ENCODE peak calls at places on chromosome 2, in four cellular contexts. M, Q, D and Y are unnamed samples.

GRCh38 chr2:71502941-71503738 is 49.8 kb downstream of the DYSF start:
- DNase-seq in M (no peak), Q (no peak), D (no peak), Y (no peak)

GRCh38 chr2:170145675-170146432 is 32.1 kb upstream of the MYO3B start:
- DNase-seq in M (no peak), Q (peak; percentile 46), D (no peak), Y (no peak)

GRCh38 chr2:239676716-239677454 is 276.1 kb upstream of the HDAC4 start:
- DNase-seq in M (no peak), Q (no peak), D (no peak), Y (no peak)

GRCh38 chr2:58720770-58721697 is 479.9 kb upstream of the FANCL start:
- DNase-seq in M (no peak), Q (no peak), D (no peak), Y (no peak)

GRCh38 chr2:11582526-11583202 is 48.8 kb downstream of the GREB1 start:
- DNase-seq in M (peak; percentile 65), Q (peak; percentile 84), D (peak; percentile 39), Y (peak; percentile 6)

GRCh38 chr2:240255811-240256703 is 115.6 kb upstream of the OTOS start:
- DNase-seq in M (no peak), Q (peak; percentile 9), D (peak; percentile 68), Y (peak; percentile 33)

GRCh38 chr2:200483729-200484198 is 26.1 kb downstream of the KCTD18 start:
- DNase-seq in M (no peak), Q (peak; percentile 34), D (peak; percentile 62), Y (peak; percentile 44)

GRCh38 chr2:12685956-12686355 is 30.8 kb upstream of the TRIB2 start:
- DNase-seq in M (no peak), Q (no peak), D (no peak), Y (no peak)

GRCh38 chr2:100198461-100199230 is 56.3 kb upstream of the AFF3 start:
- DNase-seq in M (no peak), Q (no peak), D (no peak), Y (no peak)

GRCh38 chr2:218294430-218294999 is 2.2 kb upstream of the TMBIM1 start:
- DNase-seq in M (no peak), Q (no peak), D (no peak), Y (no peak)
- H3K9ac ChIP-seq in M (no peak overlapping the region), Q (no peak overlapping the region), D (peak overlapping the region; percentile 42), Y (no peak overlapping the region)

GRCh38 chr2:29117636-29118303 is 2.6 kb downstream of the CLIP4 start:
- DNase-seq in M (no peak), Q (no peak), D (peak; percentile 83), Y (peak; percentile 88)
- H3K4me1 ChIP-seq in M (peaks cover 11% of the 10 kb centered on the region), Q (peaks cover 38% of the 10 kb centered on the region), D (peaks cover 64% of the 10 kb centered on the region), Y (peaks cover 27% of the 10 kb centered on the region)

GRCh38 chr2:237092506-237092905 is 6.8 kb downstream of the COPS8 start:
- DNase-seq in M (no peak), Q (no peak), D (no peak), Y (no peak)
- H3K4me2 ChIP-seq in M (no peak overlapping the region), Q (no peak overlapping the region), D (peak overlapping the region; percentile 17), Y (peak overlapping the region; percentile 34)

GRCh38 chr2:149562304-149562703 is 25.3 kb downstream of the MMADHC start:
- DNase-seq in M (peak; percentile 79), Q (peak; percentile 3), D (no peak), Y (peak; percentile 38)
- H3K9ac ChIP-seq in M (peak overlapping the region; percentile 1), Q (peak overlapping the region; percentile 10), D (no peak overlapping the region), Y (no peak overlapping the region)

GRCh38 chr2:26792720-26793119 is 6.9 kb downstream of the CENPA start:
- DNase-seq in M (no peak), Q (no peak), D (no peak), Y (no peak)

DNA sequence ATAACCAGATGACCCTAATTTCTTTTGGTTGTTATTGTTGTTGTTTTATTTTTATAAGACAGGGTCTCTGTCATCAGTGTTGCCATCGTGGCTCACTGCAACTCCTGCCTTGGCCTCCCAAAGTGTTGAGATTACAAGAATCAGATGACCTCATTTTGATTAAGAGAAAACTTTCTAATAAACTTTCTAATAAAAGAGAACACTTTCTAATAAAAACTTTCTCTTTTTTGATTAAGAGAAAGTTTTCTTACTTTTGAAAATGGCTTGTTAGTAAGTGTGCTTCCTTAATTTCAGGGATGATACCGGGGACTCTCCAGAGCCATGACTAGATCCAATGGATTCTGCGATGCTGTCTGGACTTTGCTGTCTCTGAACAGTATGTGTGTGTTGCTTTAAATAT is 7.7 kb downstream of the CENPA start:
- DNase-seq in M (no peak), Q (no peak), D (no peak), Y (no peak)
- H3K4me1 ChIP-seq in M (no peaks in the 10 kb centered on the region), Q (no peaks in the 10 kb centered on the region), D (no peaks in the 10 kb centered on the region), Y (no peaks in the 10 kb centered on the region)

DNA sequence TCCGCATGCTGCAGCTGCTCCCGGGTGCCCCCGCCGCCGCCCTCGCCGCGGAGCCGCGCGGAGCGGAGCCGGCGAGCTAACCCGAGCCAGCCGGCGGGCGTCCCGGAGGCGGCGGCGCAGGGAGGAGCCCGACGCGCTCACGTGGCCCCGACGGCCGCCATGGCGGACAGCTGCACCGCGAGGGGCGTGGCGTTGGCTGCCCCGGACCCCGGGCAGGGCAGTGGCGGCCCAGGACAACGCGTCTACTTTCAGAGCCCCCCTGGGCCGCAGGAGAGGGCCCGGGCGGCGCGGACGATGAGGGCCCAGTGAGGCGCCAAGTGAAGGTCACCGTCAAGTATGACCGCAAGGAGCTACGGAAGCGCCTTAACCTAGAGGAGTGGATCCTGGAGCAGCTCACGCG is 30.0 kb upstream of the CCNYL1 start:
- DNase-seq in M (no peak), Q (no peak), D (no peak), Y (no peak)
- H3K4me2 ChIP-seq in M (no peak overlapping the region), Q (no peak overlapping the region), D (peak overlapping the region; percentile 30), Y (no peak overlapping the region)